ENCODE peak calls at places on chromosomes 11 and 22, in seven cellular contexts. B, R, O, P, W, C and I are unnamed samples.

GRCh38 chr11:79616392-79616831 is 175.6 kb upstream of the TENM4 start:
- DNase-seq in C (no peak), P (no peak), W (no peak), B (no peak), O (no peak), R (no peak), I (no peak)

GRCh38 chr11:6606471-6607189 is 3.1 kb downstream of the ILK start:
- DNase-seq in W (peak; percentile 13), R (peak; percentile 83), B (peak; percentile 48), P (peak; percentile 84), O (peak; percentile 96), C (peak; percentile 92), I (peak; percentile 94)

GRCh38 chr11:93921695-93922468 is 71.5 kb upstream of the VSTM5 start:
- DNase-seq in P (peak; percentile 48), B (peak; percentile 37), C (peak; percentile 66), W (no peak), O (peak; percentile 14), R (peak; percentile 50), I (peak; percentile 74)

GRCh38 chr11:95338430-95338991 is 107.5 kb upstream of the SESN3 start:
- DNase-seq in W (no peak), C (peak; percentile 75), O (peak; percentile 76), P (no peak), R (no peak), B (no peak), I (peak; percentile 89)

GRCh38 chr11:57700425-57700824 is 11.6 kb downstream of the MED19 start:
- DNase-seq in P (no peak), B (no peak), W (no peak), R (no peak), O (no peak), C (no peak), I (no peak)

GRCh38 chr11:87466228-87466627 is 428.5 kb downstream of the TMEM135 start:
- DNase-seq in O (no peak), B (no peak), P (no peak), C (no peak), R (no peak), W (no peak), I (peak; percentile 54)

GRCh38 chr11:35893796-35894475 is 49.9 kb upstream of the LDLRAD3 start:
- DNase-seq in B (no peak), W (no peak), R (no peak), C (no peak), O (no peak), P (no peak), I (peak; percentile 43)

GRCh38 chr11:93492464-93493251 is 50.5 kb downstream of the SMCO4 start:
- DNase-seq in W (no peak), C (no peak), P (no peak), O (no peak), B (no peak), R (no peak), I (no peak)

GRCh38 chr11:17475666-17476316 is 854 bp downstream of the ABCC8 start:
- DNase-seq in O (no peak), B (peak; percentile 20), W (peak; percentile 44), R (no peak), C (no peak), P (no peak), I (no peak)

GRCh38 chr11:35714882-35715612 is 52.5 kb downstream of the TRIM44 start:
- DNase-seq in R (no peak), B (no peak), O (no peak), P (no peak), W (no peak), C (peak; percentile 65), I (peak; percentile 42)

GRCh38 chr11:102438311-102439062 is 14.1 kb downstream of the TMEM123 start:
- DNase-seq in P (peak; percentile 53), W (no peak), R (no peak), C (no peak), B (no peak), O (no peak), I (no peak)

GRCh38 chr11:58659910-58660570 is 37.6 kb downstream of the CNTF start:
- DNase-seq in W (no peak), C (no peak), P (no peak), O (no peak), R (no peak), B (no peak), I (no peak)

GRCh38 chr22:41290262-41291221 is 4.6 kb upstream of the RANGAP1 start:
- DNase-seq in O (no peak), C (peak; percentile 69), R (no peak), B (no peak), P (no peak), W (no peak), I (peak; percentile 79)

GRCh38 chr22:23305922-23306374 is 125.6 kb downstream of the BCR start:
- DNase-seq in R (no peak), W (peak; percentile 80), C (peak; percentile 75), B (no peak), O (peak; percentile 75), P (peak; percentile 72), I (peak; percentile 94)

GRCh38 chr11:129278586-129279319 is 86.6 kb upstream of the ARHGAP32 start:
- DNase-seq in R (peak; percentile 16), W (no peak), B (no peak), C (no peak), O (no peak), P (no peak), I (peak; percentile 20)

GRCh38 chr11:104164028-104164520 is at the start of gene PDGFD:
- DNase-seq in P (peak; percentile 71), R (peak; percentile 75), O (peak; percentile 73), W (no peak), C (peak; percentile 59), B (no peak), I (peak; percentile 55)

GRCh38 chr11:34145847-34146381 is 40.5 kb downstream of the NAT10 start:
- DNase-seq in W (no peak), P (no peak), R (peak; percentile 37), O (no peak), B (no peak), C (no peak), I (no peak)

GRCh38 chr11:118054712-118055640 is 21.9 kb upstream of the TMPRSS4 start:
- DNase-seq in W (no peak), B (no peak), P (peak; percentile 21), C (no peak), R (no peak), O (no peak), I (no peak)

GRCh38 chr11:15541079-15541478 is 426.4 kb downstream of the INSC start:
- DNase-seq in O (no peak), P (no peak), R (no peak), C (no peak), B (no peak), W (no peak), I (no peak)

GRCh38 chr11:72779495-72780128 is 14.2 kb downstream of the STARD10 start:
- DNase-seq in B (no peak), W (no peak), R (no peak), P (no peak), C (no peak), O (no peak), I (no peak)
- H3K4me3 ChIP-seq in B (no peak overlapping the region), W (peak overlapping the region; percentile 75), R (no peak overlapping the region), P (peak overlapping the region; percentile 82), C (no peak overlapping the region), O (no peak overlapping the region), I (no peak overlapping the region)

GRCh38 chr22:35023692-35024363 is 42.1 kb upstream of the ISX start:
- DNase-seq in C (peak; percentile 6), W (peak; percentile 46), P (peak; percentile 71), R (peak; percentile 65), O (peak; percentile 49), B (peak; percentile 5), I (peak; percentile 8)

GRCh38 chr22:35021166-35021565 is 44.8 kb upstream of the ISX start:
- DNase-seq in W (no peak), P (no peak), O (no peak), B (no peak), R (no peak), C (no peak), I (no peak)

GRCh38 chr22:35020517-35020916 is 45.4 kb upstream of the ISX start:
- DNase-seq in C (no peak), W (no peak), B (no peak), P (no peak), O (no peak), R (no peak), I (no peak)

GRCh38 chr22:35022291-35022690 is 43.7 kb upstream of the ISX start:
- DNase-seq in B (no peak), R (no peak), O (no peak), W (no peak), P (no peak), C (no peak), I (no peak)

GRCh38 chr22:35024364-35024692 is 41.6 kb upstream of the ISX start:
- DNase-seq in P (no peak), C (no peak), R (no peak), B (no peak), O (no peak), W (no peak), I (no peak)
- TF ChIP-seq CTCF in P (no peak), C (no peak), R (no peak), B (no peak), O (no peak), W (no peak), I (no peak)

DNA sequence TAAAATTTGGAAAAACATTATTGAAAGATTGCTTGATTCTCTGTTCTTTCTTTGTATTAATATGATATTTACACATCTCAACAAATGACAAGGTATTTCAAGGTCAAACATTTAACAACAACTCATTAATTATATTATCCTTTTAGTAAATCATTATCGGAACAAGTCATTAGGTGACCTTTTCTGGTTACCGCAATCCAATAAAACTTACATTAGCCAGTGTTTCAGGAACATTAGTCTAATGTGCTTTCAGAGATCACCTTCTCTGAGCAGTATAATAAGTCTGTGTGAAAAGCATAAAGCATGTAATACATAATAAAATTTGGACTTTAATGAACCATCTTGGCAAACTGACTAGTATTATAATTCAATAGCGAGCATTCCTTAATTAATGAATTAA is 1466.4 kb downstream of the FAM181B start:
- DNase-seq in R (no peak), B (no peak), W (no peak), C (no peak), O (no peak), P (no peak), I (no peak)
- H3K4me3 ChIP-seq in R (no peak overlapping the region), B (no peak overlapping the region), W (no peak overlapping the region), C (no peak overlapping the region), O (no peak overlapping the region), P (no peak overlapping the region), I (no peak overlapping the region)

GRCh38 chr22:31738566-31738965 is 11.4 kb downstream of the PRR14L start:
- DNase-seq in B (no peak), O (no peak), C (no peak), W (no peak), P (no peak), R (no peak), I (no peak)
- TF ChIP-seq CTCF in B (no peak), O (no peak), C (no peak), W (no peak), P (no peak), R (no peak), I (no peak)

DNA sequence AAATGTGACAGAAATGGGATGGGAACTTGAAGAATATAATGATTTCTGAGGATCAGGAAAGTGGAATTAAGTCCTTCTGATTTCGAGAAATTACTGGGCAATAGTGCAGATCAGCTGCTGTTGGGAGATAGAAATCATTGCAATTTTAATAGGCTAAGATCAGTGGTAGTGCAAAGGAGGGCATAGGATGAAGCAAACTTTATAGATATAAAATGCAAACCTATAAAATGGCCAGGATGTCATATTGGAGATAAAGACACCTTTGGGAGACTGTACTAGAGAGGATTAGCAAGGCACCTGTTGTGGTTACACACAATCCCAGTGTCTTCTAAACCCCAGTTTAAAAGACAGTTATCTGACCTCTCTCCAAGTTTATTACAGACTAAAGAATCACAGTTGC is 6.5 kb upstream of the MS4A7 start:
- DNase-seq in B (no peak), W (no peak), C (no peak), P (no peak), R (no peak), O (no peak), I (no peak)
- H3K4me3 ChIP-seq in B (no peak overlapping the region), W (no peak overlapping the region), C (no peak overlapping the region), P (no peak overlapping the region), R (no peak overlapping the region), O (no peak overlapping the region), I (no peak overlapping the region)